ENCODE peak calls at places on chromosomes 2 and 18, in eight cellular contexts. One of them, this sample, is unnamed.

GRCh38 chr2:8576525-8577157 is 105.2 kb upstream of the ID2 start:
- DNase-seq in HCT116: no peak
- DNase-seq in HL-60: peak; percentile 61
- DNase-seq in K562: no peak
- DNase-seq in HepG2: no peak
- DNase-seq in GM12878: no peak
- DNase-seq in A549: no peak
- DNase-seq in Panc1: no peak
- DNase-seq in this sample: no peak

GRCh38 chr2:135607561-135607960 is 76.3 kb downstream of the R3HDM1 start:
- DNase-seq in HepG2: peak; percentile 6
- DNase-seq in HL-60: no peak
- DNase-seq in HCT116: no peak
- DNase-seq in A549: no peak
- DNase-seq in GM12878: no peak
- DNase-seq in Panc1: no peak
- DNase-seq in K562: no peak
- DNase-seq in this sample: no peak

GRCh38 chr18:78521744-78522143 is 457.9 kb upstream of the SALL3 start:
- DNase-seq in GM12878: no peak
- DNase-seq in Panc1: no peak
- DNase-seq in HepG2: no peak
- DNase-seq in A549: no peak
- DNase-seq in HL-60: no peak
- DNase-seq in HCT116: no peak
- DNase-seq in K562: no peak
- DNase-seq in this sample: no peak

GRCh38 chr2:169965495-169965894 is 138.2 kb downstream of the UBR3 start:
- DNase-seq in HepG2: no peak
- DNase-seq in HCT116: no peak
- DNase-seq in HL-60: no peak
- DNase-seq in K562: no peak
- DNase-seq in Panc1: no peak
- DNase-seq in A549: no peak
- DNase-seq in GM12878: no peak
- DNase-seq in this sample: no peak

GRCh38 chr2:39631256-39631655 is 34.5 kb upstream of the TMEM178A start:
- DNase-seq in HepG2: no peak
- DNase-seq in HL-60: no peak
- DNase-seq in HCT116: no peak
- DNase-seq in K562: no peak
- DNase-seq in GM12878: no peak
- DNase-seq in Panc1: no peak
- DNase-seq in A549: no peak
- DNase-seq in this sample: no peak

GRCh38 chr2:10742666-10743065 is 21.2 kb downstream of the ATP6V1C2 start:
- DNase-seq in A549: no peak
- DNase-seq in K562: no peak
- DNase-seq in HL-60: no peak
- DNase-seq in GM12878: no peak
- DNase-seq in HepG2: no peak
- DNase-seq in HCT116: no peak
- DNase-seq in Panc1: no peak
- DNase-seq in this sample: no peak

GRCh38 chr2:119126650-119127049 is 31.9 kb downstream of the C1QL2 start:
- DNase-seq in Panc1: no peak
- DNase-seq in A549: peak; percentile 34
- DNase-seq in K562: peak; percentile 88
- DNase-seq in HepG2: peak; percentile 26
- DNase-seq in HL-60: peak; percentile 34
- DNase-seq in GM12878: no peak
- DNase-seq in HCT116: peak; percentile 43
- DNase-seq in this sample: peak; percentile 93

GRCh38 chr18:79898952-79899608 is 52.4 kb downstream of the SLC66A2 start:
- DNase-seq in HL-60: no peak
- DNase-seq in K562: no peak
- DNase-seq in Panc1: no peak
- DNase-seq in HCT116: no peak
- DNase-seq in GM12878: no peak
- DNase-seq in A549: no peak
- DNase-seq in HepG2: no peak
- DNase-seq in this sample: no peak

GRCh38 chr18:55390898-55391297 is 197.1 kb downstream of the TCF4 start:
- DNase-seq in HL-60: no peak
- DNase-seq in A549: no peak
- DNase-seq in K562: no peak
- DNase-seq in GM12878: no peak
- DNase-seq in HepG2: no peak
- DNase-seq in HCT116: no peak
- DNase-seq in Panc1: no peak
- DNase-seq in this sample: no peak

GRCh38 chr2:164840458-164840929 is 1.1 kb downstream of the COBLL1 start:
- DNase-seq in K562: no peak
- DNase-seq in HL-60: no peak
- DNase-seq in Panc1: no peak
- DNase-seq in A549: no peak
- DNase-seq in HCT116: no peak
- DNase-seq in HepG2: peak; percentile 91
- DNase-seq in GM12878: no peak
- DNase-seq in this sample: peak; percentile 45

GRCh38 chr2:3487432-3487831 is 31.9 kb downstream of the ADI1 start:
- DNase-seq in GM12878: no peak
- DNase-seq in HCT116: no peak
- DNase-seq in A549: no peak
- DNase-seq in HepG2: no peak
- DNase-seq in K562: no peak
- DNase-seq in Panc1: no peak
- DNase-seq in HL-60: no peak
- DNase-seq in this sample: no peak

GRCh38 chr2:1891147-1891546 is 146.8 kb upstream of the PXDN start:
- DNase-seq in GM12878: no peak
- DNase-seq in A549: no peak
- DNase-seq in Panc1: no peak
- DNase-seq in HepG2: no peak
- DNase-seq in HL-60: no peak
- DNase-seq in HCT116: no peak
- DNase-seq in K562: no peak
- DNase-seq in this sample: no peak

GRCh38 chr2:145047554-145047953 is 527.6 kb upstream of the ZEB2 start:
- DNase-seq in HCT116: no peak
- DNase-seq in HepG2: no peak
- DNase-seq in A549: no peak
- DNase-seq in GM12878: no peak
- DNase-seq in K562: no peak
- DNase-seq in Panc1: no peak
- DNase-seq in HL-60: no peak
- DNase-seq in this sample: no peak

GRCh38 chr2:163953390-163953907 is 217.6 kb upstream of the FIGN start:
- DNase-seq in Panc1: no peak
- DNase-seq in K562: no peak
- DNase-seq in HL-60: no peak
- DNase-seq in HepG2: peak; percentile 18
- DNase-seq in A549: peak; percentile 6
- DNase-seq in GM12878: no peak
- DNase-seq in HCT116: no peak
- DNase-seq in this sample: no peak

GRCh38 chr2:28338046-28338753 is 54.5 kb upstream of the FOSL2 start:
- DNase-seq in HL-60: no peak
- DNase-seq in GM12878: no peak
- DNase-seq in K562: no peak
- DNase-seq in HepG2: no peak
- DNase-seq in Panc1: no peak
- DNase-seq in A549: no peak
- DNase-seq in HCT116: no peak
- DNase-seq in this sample: no peak

GRCh38 chr2:100214265-100214961 is 72.0 kb upstream of the AFF3 start:
- DNase-seq in GM12878: no peak
- DNase-seq in HCT116: no peak
- DNase-seq in HepG2: peak; percentile 66
- DNase-seq in K562: no peak
- DNase-seq in HL-60: peak; percentile 63
- DNase-seq in Panc1: no peak
- DNase-seq in A549: no peak
- DNase-seq in this sample: no peak

GRCh38 chr18:74540689-74541421 is 6.6 kb downstream of the CNDP1 start:
- DNase-seq in HL-60: no peak
- DNase-seq in GM12878: no peak
- DNase-seq in A549: no peak
- DNase-seq in Panc1: no peak
- DNase-seq in HepG2: no peak
- DNase-seq in HCT116: no peak
- DNase-seq in K562: no peak
- DNase-seq in this sample: no peak

GRCh38 chr2:45259144-45259543 is 249.9 kb upstream of the SIX2 start:
- DNase-seq in A549: no peak
- DNase-seq in K562: no peak
- DNase-seq in HL-60: no peak
- DNase-seq in HepG2: peak; percentile 37
- DNase-seq in GM12878: no peak
- DNase-seq in HCT116: no peak
- DNase-seq in Panc1: no peak
- DNase-seq in this sample: peak; percentile 17

GRCh38 chr18:60146220-60146960 is 226.2 kb downstream of the MC4R start:
- DNase-seq in A549: no peak
- DNase-seq in GM12878: no peak
- DNase-seq in HL-60: no peak
- DNase-seq in Panc1: no peak
- DNase-seq in HepG2: no peak
- DNase-seq in K562: peak; percentile 4
- DNase-seq in HCT116: no peak
- DNase-seq in this sample: no peak
- TF ChIP-seq REST in A549: no peak
- TF ChIP-seq REST in GM12878: no peak
- TF ChIP-seq REST in HL-60: no peak
- TF ChIP-seq REST in Panc1: no peak
- TF ChIP-seq REST in HepG2: no peak
- TF ChIP-seq REST in K562: no peak
- TF ChIP-seq REST in HCT116: no peak
- TF ChIP-seq REST in this sample: no peak

GRCh38 chr2:200615247-200615646 is 29.4 kb downstream of the AOX1 start:
- DNase-seq in HL-60: peak; percentile 8
- DNase-seq in A549: peak; percentile 62
- DNase-seq in HepG2: peak; percentile 68
- DNase-seq in Panc1: no peak
- DNase-seq in K562: no peak
- DNase-seq in HCT116: no peak
- DNase-seq in GM12878: no peak
- DNase-seq in this sample: no peak
- TF ChIP-seq CTCF in HL-60: no peak
- TF ChIP-seq CTCF in A549: no peak
- TF ChIP-seq CTCF in HepG2: no peak
- TF ChIP-seq CTCF in Panc1: no peak
- TF ChIP-seq CTCF in K562: no peak
- TF ChIP-seq CTCF in HCT116: no peak
- TF ChIP-seq CTCF in GM12878: no peak
- TF ChIP-seq CTCF in this sample: no peak

GRCh38 chr2:120176526-120176925 is 46.7 kb downstream of the TMEM185B start:
- DNase-seq in A549: no peak
- DNase-seq in HCT116: no peak
- DNase-seq in HL-60: no peak
- DNase-seq in Panc1: no peak
- DNase-seq in GM12878: no peak
- DNase-seq in HepG2: no peak
- DNase-seq in K562: no peak
- DNase-seq in this sample: no peak

GRCh38 chr2:120177973-120178372 is 45.2 kb downstream of the TMEM185B start:
- DNase-seq in HepG2: no peak
- DNase-seq in HCT116: no peak
- DNase-seq in A549: no peak
- DNase-seq in Panc1: no peak
- DNase-seq in GM12878: no peak
- DNase-seq in K562: no peak
- DNase-seq in HL-60: no peak
- DNase-seq in this sample: no peak

GRCh38 chr2:120175000-120175581 is 48.1 kb downstream of the TMEM185B start:
- DNase-seq in K562: peak; percentile 70
- DNase-seq in GM12878: no peak
- DNase-seq in HepG2: peak; percentile 70
- DNase-seq in Panc1: peak; percentile 25
- DNase-seq in HCT116: peak; percentile 28
- DNase-seq in A549: peak; percentile 54
- DNase-seq in HL-60: peak; percentile 40
- DNase-seq in this sample: peak; percentile 87

GRCh38 chr2:120180066-120180465 is 43.1 kb downstream of the TMEM185B start:
- DNase-seq in HCT116: no peak
- DNase-seq in HepG2: no peak
- DNase-seq in Panc1: no peak
- DNase-seq in K562: no peak
- DNase-seq in A549: no peak
- DNase-seq in HL-60: no peak
- DNase-seq in GM12878: no peak
- DNase-seq in this sample: no peak

DNA sequence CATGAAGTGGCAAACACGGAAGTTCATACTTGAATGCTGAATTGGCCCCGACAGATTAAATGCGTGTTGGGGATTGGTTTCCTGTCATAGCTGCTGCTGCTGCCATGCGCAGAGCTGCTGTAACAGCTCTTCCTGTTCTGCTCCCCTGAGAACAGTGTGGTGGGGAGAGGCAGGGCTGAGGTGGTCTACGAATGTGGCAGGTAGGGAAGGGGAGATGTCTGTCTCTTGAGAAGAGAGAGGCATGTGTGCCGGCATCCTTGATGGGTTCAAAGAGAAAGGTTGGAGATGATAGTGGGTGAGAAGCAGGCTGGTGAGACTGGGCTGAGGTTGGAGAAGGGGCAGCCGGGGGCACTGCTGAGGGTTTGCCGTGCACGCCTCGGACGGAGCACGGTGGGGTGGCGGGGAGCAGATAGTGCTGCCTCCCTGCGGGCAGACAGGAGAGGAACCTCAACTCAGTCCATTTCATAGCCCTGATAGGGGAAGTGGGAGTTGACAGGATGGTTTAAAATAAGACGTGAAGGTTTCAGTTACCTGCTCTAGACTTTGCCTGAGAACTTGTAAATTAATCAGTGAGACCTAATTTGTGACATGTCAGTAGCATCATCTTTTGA is 46.1 kb downstream of the TMEM185B start:
- DNase-seq in Panc1: no peak
- DNase-seq in HepG2: no peak
- DNase-seq in GM12878: peak; percentile 84
- DNase-seq in K562: peak; percentile 26
- DNase-seq in A549: no peak
- DNase-seq in HL-60: peak; percentile 85
- DNase-seq in HCT116: no peak
- DNase-seq in this sample: peak; percentile 46
- TF ChIP-seq REST in Panc1: no peak
- TF ChIP-seq REST in HepG2: no peak
- TF ChIP-seq REST in GM12878: no peak
- TF ChIP-seq REST in K562: no peak
- TF ChIP-seq REST in A549: no peak
- TF ChIP-seq REST in HL-60: no peak
- TF ChIP-seq REST in HCT116: no peak
- TF ChIP-seq REST in this sample: no peak

DNA sequence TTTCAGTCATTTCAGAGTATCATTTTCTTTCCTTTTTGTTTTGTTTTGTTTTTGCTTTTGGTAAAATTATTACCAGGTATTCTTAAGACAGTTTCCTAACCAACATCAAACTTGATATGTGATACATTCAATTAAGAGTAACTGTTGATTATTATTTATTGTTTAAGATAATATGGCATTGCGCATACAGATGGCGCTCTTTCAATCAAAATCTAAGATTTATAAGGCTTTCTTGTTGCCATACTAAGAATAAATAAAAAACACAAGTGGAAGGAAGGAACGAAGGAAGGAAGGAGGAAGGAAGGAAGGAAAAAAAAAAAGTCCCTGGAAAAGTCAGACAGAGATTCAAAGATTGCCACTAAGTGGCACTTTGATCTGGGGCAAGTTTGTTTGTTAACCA is 1308.7 kb upstream of the FAM98A start:
- DNase-seq in HCT116: no peak
- DNase-seq in K562: no peak
- DNase-seq in A549: no peak
- DNase-seq in Panc1: no peak
- DNase-seq in HepG2: no peak
- DNase-seq in GM12878: no peak
- DNase-seq in HL-60: no peak
- DNase-seq in this sample: no peak
- TF ChIP-seq CTCF in HCT116: no peak
- TF ChIP-seq CTCF in K562: no peak
- TF ChIP-seq CTCF in A549: no peak
- TF ChIP-seq CTCF in Panc1: no peak
- TF ChIP-seq CTCF in HepG2: no peak
- TF ChIP-seq CTCF in GM12878: no peak
- TF ChIP-seq CTCF in HL-60: no peak
- TF ChIP-seq CTCF in this sample: no peak

This sample was measured in GM23338.